ENCODE peak calls at places on chromosomes 5 and 9, in six cellular contexts. Q is CD8-positive, alpha-beta memory T cell; I is HepG2; K is GM12878; C is psoas muscle; O is HCT116. H is an unnamed sample. For H3K4me1, the result is how much of the 10 kb centered on the place peaks cover.

GRCh38 chr9:4769321-4770080 is 23.2 kb upstream of the RCL1 start:
- DNase-seq in Q (no peak), I (no peak), K (no peak), C (no peak), O (no peak), H (peak)

GRCh38 chr9:113306566-113306965 is 3.4 kb upstream of the RNF183 start:
- DNase-seq in Q (no peak), I (no peak), K (no peak), C (no peak), O (no peak), H (no peak)

GRCh38 chr9:7510209-7510608 is 289.4 kb downstream of the DMAC1 start:
- DNase-seq in Q (no peak), I (no peak), K (no peak), C (no peak), O (no peak), H (no peak)

GRCh38 chr9:113150670-113151591 is at the start of gene SLC31A2:
- DNase-seq in Q (peak), I (peak), K (peak), C (peak), O (peak), H (peak)

GRCh38 chr5:146586752-146587151 is 70.8 kb upstream of the GPR151 start:
- DNase-seq in Q (no peak), I (no peak), K (no peak), C (no peak), O (no peak), H (no peak)

GRCh38 chr5:142600611-142601360 is 85.1 kb downstream of the FGF1 start:
- DNase-seq in Q (no peak), I (peak), K (no peak), C (no peak), O (no peak), H (no peak)

GRCh38 chr5:16855475-16855874 is 80.6 kb downstream of the MYO10 start:
- DNase-seq in Q (no peak), I (no peak), K (no peak), C (no peak), O (no peak), H (no peak)

GRCh38 chr5:131957721-131958483 is 12.4 kb upstream of the MEIKIN start:
- DNase-seq in Q (no peak), I (no peak), K (no peak), C (no peak), O (no peak), H (no peak)

GRCh38 chr9:109295475-109296110 is 25.3 kb downstream of the EPB41L4B start:
- DNase-seq in Q (no peak), I (no peak), K (no peak), C (no peak), O (no peak), H (no peak)

GRCh38 chr5:113052041-113052795 is 75.6 kb downstream of the DCP2 start:
- DNase-seq in Q (no peak), I (no peak), K (no peak), C (no peak), O (no peak), H (no peak)

GRCh38 chr5:61827445-61827975 is 478.5 kb upstream of the KIF2A start:
- DNase-seq in Q (no peak), I (no peak), K (no peak), C (no peak), O (no peak), H (no peak)

GRCh38 chr5:103487253-103487652 is 75.3 kb downstream of the NUDT12 start:
- DNase-seq in Q (no peak), I (no peak), K (no peak), C (no peak), O (no peak), H (no peak)

GRCh38 chr5:129803403-129803802 is 55.5 kb downstream of the MINAR2 start:
- DNase-seq in Q (no peak), I (no peak), K (no peak), C (no peak), O (no peak), H (no peak)

GRCh38 chr5:171418982-171419662 is at the start of gene FGF18:
- DNase-seq in Q (peak), I (peak), K (no peak), C (peak), O (peak), H (peak)

GRCh38 chr5:10702911-10703491 is 58.0 kb downstream of the DAP start:
- DNase-seq in Q (no peak), I (no peak), K (no peak), C (no peak), O (peak), H (no peak)

GRCh38 chr9:107638922-107639321 is 149.4 kb upstream of the KLF4 start:
- DNase-seq in Q (no peak), I (no peak), K (no peak), C (peak), O (no peak), H (no peak)

GRCh38 chr5:120512068-120512467 is 48.0 kb downstream of the PRR16 start:
- DNase-seq in Q (no peak), I (no peak), K (no peak), C (no peak), O (no peak), H (peak)

GRCh38 chr5:142545653-142546322 is 140.1 kb downstream of the FGF1 start:
- DNase-seq in Q (no peak), I (no peak), K (no peak), C (no peak), O (no peak), H (no peak)

GRCh38 chr5:126138475-126139005 is 284.7 kb upstream of the GRAMD2B start:
- DNase-seq in Q (no peak), I (no peak), K (no peak), C (no peak), O (no peak), H (no peak)

GRCh38 chr5:43677241-43677640 is 74.3 kb downstream of the NNT start:
- DNase-seq in Q (no peak), I (no peak), K (no peak), C (no peak), O (no peak), H (no peak)

GRCh38 chr5:174100490-174100889 is 55.0 kb downstream of the NSG2 start:
- DNase-seq in Q (no peak), I (no peak), K (no peak), C (no peak), O (no peak), H (peak)

GRCh38 chr5:89327621-89328020 is 444.6 kb upstream of the MEF2C start:
- DNase-seq in Q (no peak), I (no peak), K (no peak), C (no peak), O (no peak), H (no peak)

GRCh38 chr5:159838551-159839222 is 77.6 kb upstream of the ADRA1B start:
- DNase-seq in Q (no peak), I (no peak), K (no peak), C (no peak), O (no peak), H (no peak)

GRCh38 chr5:32598270-32598937 is 13.0 kb downstream of the SUB1 start:
- DNase-seq in Q (no peak), I (no peak), K (no peak), C (no peak), O (no peak), H (no peak)

GRCh38 chr5:32601623-32602295 is 16.4 kb downstream of the SUB1 start:
- DNase-seq in Q (no peak), I (no peak), K (no peak), C (no peak), O (no peak), H (no peak)

GRCh38 chr5:32600057-32600622 is 14.8 kb downstream of the SUB1 start:
- DNase-seq in Q (no peak), I (no peak), K (no peak), C (no peak), O (no peak), H (no peak)

GRCh38 chr5:32597046-32597629 is 11.8 kb downstream of the SUB1 start:
- DNase-seq in Q (no peak), I (no peak), K (no peak), C (no peak), O (no peak), H (no peak)

GRCh38 chr5:32598997-32599549 is 13.7 kb downstream of the SUB1 start:
- DNase-seq in Q (no peak), I (no peak), K (no peak), C (no peak), O (no peak), H (no peak)
- H3K4me1 ChIP-seq in Q (under half), I (under half), K (under half), C (under half), O (under half), H (under half)

GRCh38 chr5:135388860-135389435 is 10.1 kb downstream of the MACROH2A1 start:
- DNase-seq in Q (no peak), I (no peak), K (no peak), C (no peak), O (no peak), H (no peak)

GRCh38 chr5:135386886-135387628 is 12.0 kb downstream of the MACROH2A1 start:
- DNase-seq in Q (no peak), I (peak), K (no peak), C (no peak), O (peak), H (no peak)

GRCh38 chr5:135385576-135385975 is 13.5 kb downstream of the MACROH2A1 start:
- DNase-seq in Q (no peak), I (no peak), K (no peak), C (no peak), O (no peak), H (no peak)

GRCh38 chr5:135386096-135386495 is 12.9 kb downstream of the MACROH2A1 start:
- DNase-seq in Q (no peak), I (no peak), K (no peak), C (no peak), O (no peak), H (no peak)

DNA sequence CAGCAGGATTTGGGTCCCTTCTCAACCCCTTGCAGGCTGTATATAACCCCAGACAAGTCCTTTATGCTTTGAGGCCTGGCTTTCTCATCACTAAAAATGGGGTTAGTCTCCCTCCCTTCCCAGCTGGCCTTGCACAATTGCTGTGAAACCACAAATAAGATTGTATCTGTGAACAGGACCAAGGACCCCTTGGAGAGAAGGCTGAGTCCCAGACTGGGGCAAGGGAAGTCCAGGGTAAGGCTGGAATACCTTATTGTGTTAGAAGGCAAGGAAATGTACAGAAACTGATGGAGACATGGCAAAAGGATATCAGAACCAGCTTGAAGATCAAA is 11.4 kb downstream of the MACROH2A1 start:
- DNase-seq in Q (no peak), I (no peak), K (no peak), C (no peak), O (no peak), H (no peak)
- H3K4me1 ChIP-seq in Q (under half), I (under half), K (under half), C (half or more), O (under half), H (under half)

GRCh38 chr5:40688127-40688756 is 8.5 kb downstream of the PTGER4 start:
- DNase-seq in Q (peak), I (peak), K (peak), C (peak), O (peak), H (peak)
- H3K4me1 ChIP-seq in Q (half or more), I (under half), K (under half), C (under half), O (under half), H (under half)

GRCh38 chr9:101536938-101537337 is 3.3 kb downstream of the RNF20 start:
- DNase-seq in Q (no peak), I (peak), K (no peak), C (no peak), O (no peak), H (peak)

GRCh38 chr9:101540069-101540468 is 6.4 kb downstream of the RNF20 start:
- DNase-seq in Q (no peak), I (no peak), K (no peak), C (no peak), O (no peak), H (no peak)

GRCh38 chr9:101533334-101534187 is at the start of gene RNF20:
- DNase-seq in Q (peak), I (peak), K (peak), C (peak), O (peak), H (peak)

DNA sequence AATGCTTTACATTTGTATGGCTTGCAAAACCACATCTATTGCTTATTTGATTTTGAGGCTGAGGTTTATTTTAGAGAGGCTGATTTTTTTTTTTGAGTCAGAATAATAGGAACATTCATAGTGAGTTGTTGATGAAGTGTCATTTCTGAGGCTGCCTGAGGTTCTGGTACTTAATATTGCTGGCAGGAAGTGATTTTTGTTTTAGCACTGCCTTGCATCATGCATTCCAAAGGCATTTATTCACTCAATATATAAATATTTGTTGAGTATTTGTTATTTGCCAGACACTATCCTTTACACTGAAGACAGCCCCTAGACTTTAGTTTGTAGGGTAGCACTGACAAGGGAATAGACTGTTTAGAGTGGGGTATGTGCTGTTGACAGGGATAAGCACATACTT is 2.7 kb downstream of the RNF20 start:
- DNase-seq in Q (no peak), I (no peak), K (no peak), C (no peak), O (no peak), H (no peak)
- H3K4me1 ChIP-seq in Q (under half), I (under half), K (under half), C (under half), O (under half), H (under half)

DNA sequence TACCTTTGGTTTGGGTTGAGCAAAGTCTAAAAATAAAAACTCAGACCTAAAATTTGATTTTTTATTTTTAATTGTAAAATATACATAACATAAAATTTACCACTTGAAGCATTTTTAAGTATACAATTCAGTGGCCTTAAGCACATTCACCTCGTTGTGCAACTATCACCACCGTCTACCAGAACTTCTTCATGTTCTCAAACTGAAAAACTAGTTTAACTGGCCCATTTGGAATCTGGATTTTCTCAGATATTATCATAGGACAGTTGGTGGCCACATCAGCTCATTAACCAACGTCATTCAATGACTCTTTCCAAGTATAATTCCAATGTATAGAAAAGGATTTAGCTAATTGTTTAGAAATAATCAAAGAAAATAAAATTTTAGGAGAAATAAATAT is 319.3 kb downstream of the TLE1 start:
- DNase-seq in Q (no peak), I (no peak), K (no peak), C (no peak), O (no peak), H (no peak)
- H3K4me1 ChIP-seq in Q (under half), I (under half), K (under half), C (under half), O (under half), H (under half)

DNA sequence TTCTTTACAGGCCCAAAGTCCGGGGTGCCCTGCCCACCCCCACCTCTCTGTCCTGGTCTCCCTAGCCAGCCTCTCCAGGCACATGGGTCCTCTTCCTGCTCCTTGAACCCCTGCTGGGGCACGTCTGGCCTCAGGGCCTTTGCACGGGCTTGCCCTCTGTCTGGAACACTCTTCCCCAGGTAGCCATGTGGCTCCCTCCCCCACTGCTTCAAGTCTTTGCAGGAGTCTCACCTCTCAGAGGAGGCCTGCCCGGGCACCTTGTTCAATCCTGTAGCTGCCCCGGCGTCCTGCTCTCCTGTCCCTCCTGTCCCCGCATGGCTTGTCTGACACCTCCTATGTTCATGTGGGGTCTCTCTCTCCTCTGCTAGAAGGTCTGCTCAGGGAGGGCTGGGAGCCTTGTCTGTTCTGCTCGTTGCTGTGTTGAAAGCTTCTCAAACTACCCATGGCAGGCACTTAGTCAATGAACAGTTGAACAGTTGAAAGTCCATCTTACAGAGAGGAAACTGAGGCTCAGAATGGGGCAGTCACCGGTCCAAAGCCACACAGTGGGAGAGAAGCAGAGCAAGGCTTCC is 241.4 kb downstream of the PBX3 start:
- DNase-seq in Q (no peak), I (no peak), K (no peak), C (no peak), O (no peak), H (peak)
- H3K4me1 ChIP-seq in Q (under half), I (under half), K (under half), C (under half), O (under half), H (under half)

DNA sequence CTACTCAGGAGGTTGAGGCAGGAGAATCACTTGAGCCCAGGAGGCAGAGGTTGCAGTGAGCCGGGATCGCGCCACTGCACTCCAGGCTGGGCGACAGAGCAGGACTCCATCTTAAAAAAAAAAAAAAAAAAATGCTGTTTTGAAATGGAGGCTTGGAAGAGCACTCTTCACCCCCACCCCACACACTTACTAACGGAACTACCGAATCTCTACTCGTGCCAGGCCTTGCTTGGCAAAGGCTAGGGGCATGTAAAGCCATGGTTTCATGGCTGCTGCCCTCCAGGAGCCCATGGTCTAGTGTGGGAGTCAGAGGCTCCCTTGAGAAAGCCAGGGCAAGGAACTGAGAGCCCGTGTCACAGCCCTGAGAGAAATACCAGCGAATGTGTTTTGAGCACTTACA is 21.3 kb downstream of the PCDHGC5 start:
- DNase-seq in Q (no peak), I (no peak), K (no peak), C (no peak), O (no peak), H (no peak)
- H3K4me1 ChIP-seq in Q (under half), I (under half), K (half or more), C (half or more), O (under half), H (under half)